ENCODE peak calls at places on chromosomes 5 and 9, in nine cellular contexts. N, U, B, L, Y, D, P, V and W are unnamed samples.

GRCh38 chr5:92916036-92916435 is 665.0 kb downstream of the NR2F1-AS1 start:
- DNase-seq in L (no peak), U (no peak), Y (no peak), V (no peak), N (no peak), D (peak), P (no peak), B (no peak), W (no peak)

GRCh38 chr5:139760066-139761056 is 35.2 kb upstream of the PSD2 start:
- DNase-seq in V (no peak), L (no peak), N (no peak), P (peak), B (no peak), D (no peak), Y (no peak), U (no peak), W (no peak)

GRCh38 chr5:2338686-2339085 is 412.8 kb downstream of the IRX2 start:
- DNase-seq in N (no peak), Y (no peak), P (no peak), L (no peak), B (no peak), V (no peak), U (no peak), D (no peak), W (no peak)

GRCh38 chr5:180548563-180548962 is 42.7 kb downstream of the SCGB3A1 start:
- DNase-seq in V (no peak), U (no peak), D (no peak), Y (peak), N (no peak), P (no peak), L (no peak), B (no peak), W (no peak)

GRCh38 chr5:148864113-148864841 is 37.9 kb downstream of the ADRB2 start:
- DNase-seq in N (no peak), Y (no peak), U (peak), D (no peak), P (no peak), L (no peak), V (no peak), B (no peak), W (no peak)

GRCh38 chr9:104256031-104256709 is 162.1 kb downstream of the SMC2 start:
- DNase-seq in U (no peak), P (no peak), Y (no peak), D (no peak), N (no peak), V (no peak), B (no peak), L (no peak), W (no peak)

GRCh38 chr9:135566552-135566951 is 5.0 kb downstream of the PAEP start:
- DNase-seq in L (no peak), D (no peak), Y (no peak), B (no peak), N (no peak), V (no peak), P (no peak), U (no peak), W (no peak)

GRCh38 chr9:22005700-22006605 is 3.2 kb downstream of the CDKN2B start:
- DNase-seq in N (no peak), B (no peak), Y (no peak), D (no peak), V (no peak), L (no peak), P (peak), U (peak), W (no peak)

GRCh38 chr5:92741906-92742305 is 839.1 kb downstream of the NR2F1-AS1 start:
- DNase-seq in P (no peak), U (no peak), B (no peak), Y (no peak), V (no peak), L (no peak), N (no peak), D (no peak), W (no peak)

GRCh38 chr5:125034331-125034730 is 287.9 kb upstream of the ZNF608 start:
- DNase-seq in Y (no peak), P (no peak), V (no peak), L (no peak), U (no peak), D (no peak), N (no peak), B (no peak), W (no peak)

GRCh38 chr5:132526290-132526973 is 16.9 kb downstream of the IL5 start:
- DNase-seq in N (peak), B (peak), Y (peak), D (peak), V (peak), U (peak), P (peak), L (peak), W (no peak)

GRCh38 chr5:9409413-9410089 is 136.3 kb downstream of the SEMA5A start:
- DNase-seq in L (no peak), Y (no peak), P (no peak), N (no peak), B (no peak), U (no peak), D (no peak), V (no peak), W (no peak)

GRCh38 chr9:4750021-4750673 is 9.1 kb upstream of the AK3 start:
- DNase-seq in L (no peak), N (no peak), B (no peak), P (no peak), D (no peak), V (no peak), Y (peak), U (peak), W (no peak)

GRCh38 chr5:149521739-149522373 is 29.4 kb downstream of the CSNK1A1 start:
- DNase-seq in Y (no peak), V (no peak), N (no peak), B (no peak), U (no peak), L (no peak), D (no peak), P (no peak), W (no peak)

GRCh38 chr9:108673386-108673785 is 182.4 kb downstream of the ACTL7B start:
- DNase-seq in B (no peak), D (no peak), P (no peak), U (no peak), N (no peak), V (no peak), L (no peak), Y (no peak), W (no peak)

GRCh38 chr5:179906795-179907569 is 715 bp downstream of the TBC1D9B start:
- DNase-seq in U (peak), Y (peak), N (no peak), V (no peak), B (no peak), P (peak), D (no peak), L (no peak), W (no peak)

GRCh38 chr5:156312897-156313680 is 13.9 kb upstream of the SGCD start:
- DNase-seq in B (no peak), D (no peak), P (no peak), V (no peak), Y (no peak), U (no peak), N (no peak), L (no peak), W (no peak)
- H3K27ac ChIP-seq in B (no peak), D (no peak), P (no peak), V (no peak), Y (no peak), U (no peak), N (no peak), L (peak), W (no peak)

GRCh38 chr5:128965011-128965637 is at the start of gene SLC27A6:
- DNase-seq in P (peak), D (no peak), N (peak), U (peak), L (peak), Y (peak), V (no peak), B (no peak), W (peak)
- H3K4me3 ChIP-seq in P (no peak), D (no peak), N (peak), U (peak), L (peak), Y (peak), V (no peak), B (no peak), W (no peak)

DNA sequence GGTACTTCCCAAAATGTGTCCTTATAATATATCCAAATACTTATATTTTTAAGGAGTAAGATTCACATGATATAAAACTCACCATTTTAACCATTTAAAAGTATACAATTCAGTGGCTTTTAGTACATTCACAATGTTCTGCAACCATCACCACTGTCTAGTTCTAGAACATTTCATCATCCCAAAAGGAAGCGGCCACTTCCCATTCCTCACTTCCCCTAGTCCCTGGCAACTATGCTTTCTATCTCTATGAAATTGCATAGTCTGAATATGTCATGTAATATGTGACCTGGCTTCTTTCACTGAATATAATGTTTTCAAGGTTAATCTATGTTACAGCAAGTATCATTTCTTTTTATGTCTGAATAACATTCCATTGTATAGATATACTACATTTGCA is 615.1 kb upstream of the SGCD start:
- DNase-seq in L (no peak), U (no peak), Y (no peak), P (no peak), V (no peak), D (no peak), B (no peak), N (no peak), W (peak)
- TF ChIP-seq REST in L (no peak), U (no peak), Y (no peak), P (no peak), V (no peak), D (no peak), B (no peak), N (no peak), W (no peak)

GRCh38 chr9:89739531-89740315 is 134.9 kb downstream of the GADD45G start:
- DNase-seq in D (no peak), V (no peak), L (no peak), N (no peak), B (no peak), P (no peak), U (no peak), Y (no peak), W (no peak)
- H3K27ac ChIP-seq in D (no peak), V (no peak), L (no peak), N (no peak), B (no peak), P (no peak), U (no peak), Y (no peak), W (no peak)

DNA sequence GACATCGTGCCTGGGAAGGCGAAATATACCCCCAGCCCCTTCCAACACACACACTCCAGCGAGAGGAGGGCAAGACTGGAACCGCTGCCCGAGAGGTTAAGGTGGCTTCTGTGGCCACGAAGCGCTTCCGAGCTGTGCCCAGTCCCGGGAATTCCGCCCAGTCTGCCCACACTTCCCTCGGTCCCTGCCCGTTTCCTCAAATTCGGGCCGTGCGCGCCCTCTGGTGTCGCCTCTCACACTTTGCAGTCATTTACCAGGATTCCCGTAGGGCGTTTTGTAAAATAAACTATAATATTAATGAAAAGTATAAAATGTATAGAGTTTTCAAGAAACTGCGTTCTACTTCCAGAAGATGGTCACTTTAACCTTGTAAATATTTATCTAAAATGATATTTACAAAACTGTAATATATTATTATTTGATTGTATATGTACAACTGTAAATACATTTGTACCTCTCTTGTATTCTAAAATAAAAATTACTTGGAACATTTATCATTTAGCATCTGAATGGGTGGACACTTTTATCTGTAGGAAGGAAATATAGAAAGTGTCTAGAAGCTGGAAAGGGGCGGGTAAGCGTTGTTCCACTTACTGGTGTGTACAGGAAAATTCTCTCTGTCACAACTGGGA is 11.0 kb upstream of the EXOSC2 start:
- DNase-seq in L (peak), P (peak), U (peak), V (no peak), B (no peak), N (peak), Y (peak), D (peak), W (no peak)
- H3K4me3 ChIP-seq in L (peak), P (peak), U (peak), V (peak), B (peak), N (peak), Y (peak), D (peak), W (peak)

GRCh38 chr9:131330814-131331600 is 41.5 kb downstream of the PLPP7 start:
- DNase-seq in D (no peak), V (no peak), N (no peak), U (peak), B (no peak), Y (peak), P (peak), L (no peak), W (no peak)

GRCh38 chr9:131335356-131335755 is 45.8 kb downstream of the PLPP7 start:
- DNase-seq in P (no peak), N (no peak), V (no peak), L (no peak), D (no peak), Y (no peak), B (no peak), U (no peak), W (no peak)

GRCh38 chr9:131333771-131334567 is 44.4 kb downstream of the PLPP7 start:
- DNase-seq in B (no peak), L (no peak), P (no peak), Y (no peak), N (no peak), V (no peak), D (no peak), U (no peak), W (no peak)

GRCh38 chr9:131337131-131337848 is 47.8 kb downstream of the PLPP7 start:
- DNase-seq in D (no peak), L (no peak), B (no peak), Y (no peak), P (no peak), V (no peak), N (no peak), U (no peak), W (no peak)

DNA sequence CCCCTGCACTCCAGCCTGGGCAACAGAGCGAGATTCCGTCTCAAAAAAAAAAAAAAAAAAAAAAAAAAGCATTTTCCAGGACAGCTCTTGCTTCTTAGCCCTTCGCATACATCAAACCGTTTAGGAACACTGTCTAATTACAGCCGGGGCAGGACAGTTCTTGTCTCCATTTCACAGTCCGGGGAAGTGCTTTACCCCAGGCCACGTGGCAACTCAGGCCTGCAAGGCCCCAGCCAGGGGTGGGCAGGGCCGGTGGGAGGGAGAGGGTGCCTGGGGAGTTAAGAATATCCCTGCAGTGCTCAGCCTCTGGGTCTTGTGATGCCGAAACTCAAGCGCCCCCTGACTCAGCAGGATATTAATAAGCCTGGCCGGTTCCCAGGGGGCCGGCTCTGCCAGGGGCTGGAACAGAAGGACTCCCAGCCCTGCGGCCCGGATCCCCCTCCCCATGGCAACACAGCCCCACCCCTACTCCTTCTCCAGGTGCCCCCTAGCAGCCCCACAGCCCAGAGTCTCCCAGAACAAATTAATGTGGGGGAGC is 45.1 kb downstream of the PLPP7 start:
- DNase-seq in L (no peak), Y (no peak), N (no peak), U (no peak), B (no peak), D (no peak), P (no peak), V (no peak), W (no peak)
- TF ChIP-seq REST in L (no peak), Y (no peak), N (no peak), U (no peak), B (no peak), D (no peak), P (no peak), V (no peak), W (no peak)

DNA sequence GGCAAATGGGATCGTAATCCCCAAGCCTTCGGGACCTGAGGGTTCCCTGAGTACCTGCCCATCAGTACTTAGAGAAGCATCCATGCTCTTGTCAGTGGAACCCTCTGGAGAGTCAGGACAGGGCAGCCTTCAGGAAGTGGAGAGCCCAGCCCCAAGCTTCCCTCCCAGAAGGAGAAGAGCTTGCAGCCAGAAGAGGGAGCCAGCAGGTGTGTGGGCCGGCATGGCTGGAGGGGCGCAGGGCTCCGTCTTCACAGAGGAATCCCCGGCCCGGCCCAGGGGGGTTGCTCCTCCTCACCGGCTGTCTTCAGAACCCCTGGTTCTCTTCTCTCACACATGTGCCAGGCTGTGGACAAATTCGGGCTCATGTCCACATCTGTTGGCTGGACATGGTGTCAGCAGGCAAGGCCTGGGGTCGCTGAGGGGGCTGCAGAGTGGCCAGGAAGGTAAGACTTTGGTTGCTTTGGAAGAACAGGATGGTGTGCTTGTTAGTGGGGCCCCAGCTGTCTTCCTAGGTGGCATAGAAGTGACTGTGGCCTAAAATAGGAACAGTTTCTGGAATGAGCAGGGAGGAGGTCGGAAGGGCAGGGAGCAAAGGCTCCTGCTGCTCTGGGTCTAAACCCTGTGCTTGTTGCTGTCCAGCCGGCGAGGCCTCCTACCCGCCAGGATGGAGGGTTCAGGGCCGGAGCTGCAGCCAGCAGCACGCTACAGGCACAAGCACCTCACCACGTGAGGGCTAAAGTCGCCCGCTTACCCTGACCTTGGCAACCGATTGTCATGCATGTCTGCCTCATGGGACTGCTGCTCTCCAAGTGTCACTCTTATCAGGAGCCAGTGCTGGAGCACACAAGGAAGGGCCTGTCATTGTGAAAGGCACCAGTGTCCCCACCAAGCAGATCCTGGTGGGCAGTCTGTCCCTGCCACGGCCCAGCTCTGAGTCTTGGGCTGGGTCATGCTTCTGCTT is 58.7 kb upstream of the RXRA start:
- DNase-seq in B (no peak), Y (no peak), D (peak), V (no peak), U (peak), P (no peak), L (no peak), N (no peak), W (no peak)
- H3K27ac ChIP-seq in B (no peak), Y (no peak), D (no peak), V (no peak), U (no peak), P (no peak), L (no peak), N (no peak), W (peak)

GRCh38 chr5:121630402-121630801 is 221.3 kb upstream of the FTMT start:
- DNase-seq in N (no peak), U (peak), L (no peak), P (no peak), B (no peak), D (peak), V (no peak), Y (peak), W (no peak)

GRCh38 chr5:121624035-121624434 is 227.6 kb upstream of the FTMT start:
- DNase-seq in D (no peak), N (no peak), V (no peak), Y (no peak), B (no peak), P (no peak), L (no peak), U (no peak), W (no peak)

GRCh38 chr5:121628783-121629182 is 222.9 kb upstream of the FTMT start:
- DNase-seq in P (no peak), D (no peak), B (no peak), N (no peak), V (no peak), L (no peak), U (no peak), Y (no peak), W (peak)
- H3K4me3 ChIP-seq in P (no peak), D (no peak), B (no peak), N (no peak), V (no peak), L (no peak), U (no peak), Y (no peak), W (no peak)

DNA sequence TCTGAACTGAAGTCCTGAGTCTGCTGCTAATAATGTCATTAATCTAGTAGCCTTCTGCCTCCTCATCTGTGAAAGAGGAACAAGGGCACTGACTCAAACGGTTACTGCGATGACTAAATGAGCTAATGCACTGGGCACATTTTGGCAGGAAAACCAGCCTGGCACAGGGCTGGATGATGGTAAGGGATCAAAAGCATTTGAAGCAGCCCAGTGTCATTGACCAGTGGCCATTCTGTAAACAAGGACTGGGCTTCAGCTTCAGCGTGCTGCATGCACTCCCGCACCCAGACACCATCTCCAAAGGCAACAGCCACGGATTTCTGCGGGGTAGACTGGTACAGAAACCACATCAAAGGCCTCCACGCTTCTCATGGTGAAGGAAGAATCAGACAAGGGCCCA is 8.0 kb downstream of the GCNT4 start:
- DNase-seq in U (no peak), B (peak), L (no peak), N (peak), Y (no peak), P (no peak), V (no peak), D (no peak), W (no peak)
- TF ChIP-seq REST in U (no peak), B (no peak), L (no peak), N (no peak), Y (no peak), P (no peak), V (no peak), D (no peak), W (no peak)